ENCODE peak calls at places on chromosome 19, in seven cellular contexts. N is IMR-90; Y is A549; X is left lung; O is body of pancreas; R is CD4-positive, alpha-beta memory T cell; A is heart left ventricle. U is an unnamed sample. For H3K4me1, the result is how much of the 10 kb centered on the place peaks cover.

GRCh38 chr19:33302175-33302973 is at the start of gene CEBPA:
- DNase-seq in N (peak), Y (peak), X (peak), O (peak), R (peak), A (peak), U (peak)

GRCh38 chr19:2719910-2720776 is 1.0 kb downstream of the DIRAS1 start:
- DNase-seq in N (peak), Y (no peak), X (no peak), O (peak), R (no peak), A (peak), U (no peak)

GRCh38 chr19:41424335-41425173 is 2.6 kb downstream of the B3GNT8 start:
- DNase-seq in N (no peak), Y (no peak), X (no peak), O (no peak), R (no peak), A (no peak), U (no peak)

GRCh38 chr19:33667141-33667540 is 45.4 kb downstream of the CHST8 start:
- DNase-seq in N (no peak), Y (no peak), X (no peak), O (no peak), R (no peak), A (no peak), U (no peak)

GRCh38 chr19:46629546-46630025 is 4.7 kb upstream of the PTGIR start:
- DNase-seq in N (no peak), Y (no peak), X (no peak), O (peak), R (no peak), A (no peak), U (no peak)

GRCh38 chr19:55432355-55432959 is 10.6 kb downstream of the SHISA7 start:
- DNase-seq in N (no peak), Y (no peak), X (no peak), O (no peak), R (no peak), A (no peak), U (no peak)

GRCh38 chr19:45781282-45782161 is 768 bp downstream of the DMPK start:
- DNase-seq in N (no peak), Y (peak), X (peak), O (peak), R (no peak), A (peak), U (no peak)

GRCh38 chr19:22523940-22524339 is 101.8 kb upstream of the ZNF98 start:
- DNase-seq in N (no peak), Y (no peak), X (no peak), O (no peak), R (no peak), A (no peak), U (no peak)

GRCh38 chr19:52584686-52585085 is 14.6 kb downstream of the ZNF701 start:
- DNase-seq in N (no peak), Y (no peak), X (no peak), O (peak), R (no peak), A (no peak), U (no peak)

GRCh38 chr19:7670150-7670784 is 1.4 kb downstream of the RETN start:
- DNase-seq in N (no peak), Y (no peak), X (peak), O (no peak), R (no peak), A (no peak), U (no peak)

GRCh38 chr19:47021536-47022139 is 2.0 kb downstream of the NPAS1 start:
- DNase-seq in N (no peak), Y (no peak), X (peak), O (no peak), R (no peak), A (no peak), U (no peak)

GRCh38 chr19:44839272-44839671 is 6.8 kb upstream of the NECTIN2 start:
- DNase-seq in N (no peak), Y (no peak), X (no peak), O (no peak), R (no peak), A (no peak), U (no peak)

GRCh38 chr19:44740351-44740824 is 8.1 kb upstream of the BCL3 start:
- DNase-seq in N (no peak), Y (no peak), X (peak), O (no peak), R (no peak), A (no peak), U (no peak)

GRCh38 chr19:1577090-1577928 is 9.2 kb upstream of the MEX3D start:
- DNase-seq in N (no peak), Y (no peak), X (no peak), O (no peak), R (no peak), A (peak), U (no peak)

GRCh38 chr19:33248104-33248503 is 22.5 kb upstream of the SLC7A10 start:
- DNase-seq in N (no peak), Y (no peak), X (peak), O (no peak), R (no peak), A (no peak), U (no peak)

GRCh38 chr19:13024126-13024957 is 29.1 kb downstream of the NFIX start:
- DNase-seq in N (peak), Y (no peak), X (peak), O (no peak), R (no peak), A (no peak), U (no peak)

GRCh38 chr19:13026478-13026999 is 31.3 kb downstream of the NFIX start:
- DNase-seq in N (peak), Y (no peak), X (no peak), O (peak), R (no peak), A (no peak), U (no peak)

GRCh38 chr19:13023666-13024065 is 28.4 kb downstream of the NFIX start:
- DNase-seq in N (no peak), Y (no peak), X (no peak), O (no peak), R (no peak), A (no peak), U (no peak)

GRCh38 chr19:13025819-13026477 is 30.7 kb downstream of the NFIX start:
- DNase-seq in N (no peak), Y (no peak), X (peak), O (no peak), R (no peak), A (no peak), U (no peak)

DNA sequence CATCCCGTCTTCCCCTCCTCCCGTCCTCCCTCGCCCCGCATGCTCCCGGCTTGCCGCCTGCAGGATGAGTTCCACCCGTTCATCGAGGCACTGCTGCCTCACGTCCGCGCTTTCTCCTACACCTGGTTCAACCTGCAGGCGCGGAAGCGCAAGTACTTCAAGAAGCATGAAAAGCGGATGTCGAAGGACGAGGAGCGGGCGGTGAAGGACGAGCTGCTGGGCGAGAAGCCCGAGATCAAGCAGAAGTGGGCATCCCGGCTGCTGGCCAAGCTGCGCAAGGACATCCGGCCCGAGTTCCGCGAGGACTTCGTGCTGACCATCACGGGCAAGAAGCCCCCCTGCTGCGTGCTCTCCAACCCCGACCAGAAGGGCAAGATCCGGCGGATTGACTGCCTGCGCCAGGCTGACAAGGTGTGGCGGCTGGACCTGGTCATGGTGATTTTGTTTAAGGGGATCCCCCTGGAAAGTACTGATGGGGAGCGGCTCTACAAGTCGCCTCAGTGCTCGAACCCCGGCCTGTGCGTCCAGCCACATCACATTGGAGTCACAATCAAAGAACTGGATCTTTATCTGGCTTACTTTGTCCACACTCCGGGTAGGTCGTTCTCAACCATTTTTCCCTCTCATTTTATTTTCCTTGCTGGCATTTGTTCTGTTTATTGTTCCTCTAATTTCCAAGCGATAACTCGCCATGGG is 29.8 kb downstream of the NFIX start:
- DNase-seq in N (no peak), Y (no peak), X (peak), O (no peak), R (no peak), A (no peak), U (no peak)
- H3K4me1 ChIP-seq in N (under half), Y (under half), X (under half), O (half or more), R (under half), A (half or more), U (under half)

DNA sequence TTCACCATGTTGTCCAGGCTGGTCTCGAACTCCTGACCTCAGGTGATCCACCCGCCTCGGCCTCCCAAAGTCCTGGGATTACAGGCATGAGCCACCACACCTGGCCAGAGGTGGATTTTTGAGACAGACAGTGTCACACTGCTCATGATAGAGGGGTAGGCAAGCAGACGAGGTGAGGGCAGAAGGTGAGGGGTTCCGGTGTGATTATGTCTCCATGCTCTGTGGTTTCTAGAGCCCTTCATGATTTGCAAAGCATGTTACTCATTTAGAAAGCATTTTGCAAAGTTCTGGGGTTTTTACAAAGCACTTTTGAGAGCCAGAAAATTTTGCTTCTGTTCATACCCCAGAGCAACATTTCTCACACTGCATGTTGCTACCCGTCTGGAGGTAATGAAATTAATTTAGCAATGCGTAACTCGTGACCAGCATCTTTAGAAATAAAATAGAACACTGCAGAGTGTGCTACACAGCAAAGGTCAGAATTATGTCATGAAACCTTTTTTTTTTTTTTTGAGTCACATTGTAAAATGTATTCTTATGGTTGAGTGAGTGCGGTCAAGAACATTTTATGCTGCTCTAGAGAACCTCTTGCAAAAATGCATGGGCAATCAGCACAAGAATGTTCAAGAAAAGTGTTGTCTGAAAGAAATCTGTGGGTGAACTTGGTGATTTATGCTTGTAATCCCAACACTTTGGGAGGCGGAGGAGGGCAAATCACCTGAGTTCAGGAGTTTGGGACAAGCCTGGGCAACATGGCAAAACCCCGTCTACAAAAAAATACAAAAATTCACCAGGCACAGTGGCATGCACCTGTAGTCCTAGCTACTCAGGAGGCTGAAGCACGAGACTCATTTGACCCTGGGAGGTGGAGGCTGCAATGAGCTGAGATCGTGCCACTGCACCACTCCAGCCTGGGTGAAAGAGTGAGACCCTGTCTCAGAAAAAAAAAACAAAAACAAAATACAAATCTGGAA is 58.0 kb downstream of the MAP4K1 start:
- DNase-seq in N (no peak), Y (no peak), X (no peak), O (no peak), R (peak), A (no peak), U (no peak)
- H3K4me1 ChIP-seq in N (under half), Y (under half), X (under half), O (under half), R (under half), A (under half), U (under half)

DNA sequence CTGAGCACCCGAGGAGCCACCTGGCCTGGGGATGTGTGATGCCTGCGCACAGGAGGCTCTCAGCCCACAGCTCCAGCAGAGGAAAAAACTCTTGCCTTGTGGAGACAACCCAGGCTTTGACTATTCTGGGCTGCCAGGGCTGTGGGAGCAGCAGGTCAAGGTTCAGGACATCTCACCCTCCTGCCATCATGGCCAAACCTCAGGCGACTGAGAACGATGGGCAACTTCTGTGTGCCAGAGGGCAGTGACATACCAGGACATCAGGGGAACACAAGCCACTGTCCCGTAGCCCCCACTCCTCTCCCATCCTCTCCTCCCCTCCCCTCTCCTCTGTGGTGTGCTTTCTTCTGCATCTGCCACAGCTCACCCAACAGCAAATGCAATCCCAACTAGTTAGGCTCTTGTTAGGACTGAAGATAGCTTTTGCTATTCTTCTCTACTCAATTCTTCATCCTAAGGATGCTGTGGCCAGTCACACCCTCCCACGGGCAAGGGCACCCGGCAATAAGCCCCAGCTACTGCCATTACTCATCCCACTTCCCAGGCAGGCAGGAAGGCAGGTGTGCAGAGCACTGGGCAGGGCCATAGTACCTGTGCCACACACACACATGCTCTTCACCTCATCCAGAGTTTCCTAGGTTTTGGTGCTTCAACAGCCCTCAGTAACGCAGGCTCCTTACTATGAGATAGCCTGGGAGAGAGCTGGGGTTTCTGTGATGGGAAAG is 16.8 kb downstream of the ELL start:
- DNase-seq in N (no peak), Y (no peak), X (no peak), O (no peak), R (no peak), A (no peak), U (no peak)
- H3K4me1 ChIP-seq in N (under half), Y (under half), X (half or more), O (half or more), R (half or more), A (half or more), U (half or more)

GRCh38 chr19:18122424-18122823 is 24.8 kb downstream of the MAST3 start:
- DNase-seq in N (no peak), Y (no peak), X (no peak), O (no peak), R (no peak), A (no peak), U (no peak)

GRCh38 chr19:18122860-18123795 is 25.6 kb downstream of the MAST3 start:
- DNase-seq in N (no peak), Y (no peak), X (no peak), O (peak), R (no peak), A (no peak), U (no peak)

GRCh38 chr19:18126097-18126496 is 26.9 kb upstream of the PIK3R2 start:
- DNase-seq in N (no peak), Y (no peak), X (no peak), O (no peak), R (no peak), A (no peak), U (no peak)

GRCh38 chr19:18121166-18121565 is 23.6 kb downstream of the MAST3 start:
- DNase-seq in N (no peak), Y (no peak), X (no peak), O (no peak), R (no peak), A (no peak), U (no peak)

GRCh38 chr19:18123819-18124218 is 26.2 kb downstream of the MAST3 start:
- DNase-seq in N (no peak), Y (no peak), X (no peak), O (no peak), R (no peak), A (no peak), U (no peak)
- H3K4me1 ChIP-seq in N (under half), Y (under half), X (under half), O (under half), R (under half), A (under half), U (under half)

GRCh38 chr19:10720607-10721125 is 2.8 kb downstream of the DNM2 start:
- DNase-seq in N (no peak), Y (no peak), X (no peak), O (no peak), R (no peak), A (no peak), U (no peak)
- H3K4me1 ChIP-seq in N (under half), Y (under half), X (under half), O (under half), R (half or more), A (half or more), U (under half)

GRCh38 chr19:10191347-10191746 is 3.4 kb downstream of the DNMT1 start:
- DNase-seq in N (peak), Y (no peak), X (no peak), O (peak), R (no peak), A (no peak), U (no peak)
- H3K4me1 ChIP-seq in N (under half), Y (under half), X (under half), O (under half), R (half or more), A (under half), U (under half)